ENCODE peak calls at places on chromosomes 16 and 17, in six cellular contexts. Y, X, L, V, R and M are unnamed samples. For H3K27me3 and H3K4me1, the result is how much of the 10 kb centered on the place peaks cover.

GRCh38 chr16:55555436-55555835 is 11.0 kb upstream of the CAPNS2 start:
- DNase-seq in X (no peak), L (no peak), V (no peak), R (no peak), Y (no peak), M (no peak)

GRCh38 chr16:48295493-48296281 is 48.3 kb upstream of the ABCC11 start:
- DNase-seq in R (no peak), Y (no peak), L (no peak), X (no peak), V (no peak), M (no peak)

GRCh38 chr16:17194190-17194780 is 276.5 kb downstream of the XYLT1 start:
- DNase-seq in L (peak), X (no peak), R (peak), Y (peak), V (peak), M (peak)

GRCh38 chr17:28372203-28372944 is 880 bp downstream of the SARM1 start:
- DNase-seq in L (peak), Y (no peak), X (no peak), R (no peak), V (no peak), M (no peak)

GRCh38 chr17:59423903-59424302 is 92.4 kb downstream of the YPEL2 start:
- DNase-seq in L (no peak), R (no peak), X (no peak), Y (no peak), V (no peak), M (no peak)

GRCh38 chr17:1997146-1997586 is 28.0 kb downstream of the RTN4RL1 start:
- DNase-seq in L (no peak), V (no peak), R (no peak), X (no peak), Y (no peak), M (no peak)

GRCh38 chr16:17162560-17162959 is 308.2 kb downstream of the XYLT1 start:
- DNase-seq in V (no peak), R (no peak), Y (no peak), X (no peak), L (no peak), M (no peak)

GRCh38 chr16:76668207-76668725 is 391.1 kb downstream of the CNTNAP4 start:
- DNase-seq in V (no peak), Y (no peak), R (no peak), L (no peak), X (no peak), M (no peak)

GRCh38 chr16:4200000-4200780 is 41.7 kb downstream of the SRL start:
- DNase-seq in V (peak), Y (peak), R (peak), L (peak), X (peak), M (peak)

GRCh38 chr17:60086822-60087591 is 8.3 kb upstream of the HEATR6 start:
- DNase-seq in L (peak), Y (no peak), V (peak), X (no peak), R (peak), M (no peak)

GRCh38 chr17:66850692-66851091 is 15.8 kb downstream of the CACNG5 start:
- DNase-seq in R (no peak), V (no peak), X (no peak), L (no peak), Y (no peak), M (no peak)

GRCh38 chr17:49946964-49947584 is 21.9 kb upstream of the DLX4 start:
- DNase-seq in R (no peak), L (no peak), X (no peak), Y (no peak), V (no peak), M (no peak)

GRCh38 chr17:57886020-57886419 is 36.2 kb upstream of the MRPS23 start:
- DNase-seq in R (no peak), V (no peak), X (no peak), L (no peak), Y (no peak), M (no peak)

GRCh38 chr17:72125742-72126141 is 4.9 kb downstream of the SOX9 start:
- DNase-seq in V (no peak), X (no peak), R (no peak), Y (no peak), L (peak), M (no peak)

GRCh38 chr17:2378905-2379304 is 22.0 kb downstream of the MNT start:
- DNase-seq in L (no peak), X (no peak), Y (no peak), V (no peak), R (no peak), M (no peak)

GRCh38 chr17:64443086-64443760 is 5.7 kb upstream of the MILR1 start:
- DNase-seq in X (no peak), L (no peak), Y (no peak), R (no peak), V (no peak), M (no peak)

GRCh38 chr17:40179923-40180659 is 2.8 kb downstream of the RAPGEFL1 start:
- DNase-seq in Y (no peak), L (peak), V (no peak), X (no peak), R (no peak), M (peak)

GRCh38 chr16:57807968-57808528 is 5.8 kb upstream of the KIFC3 start:
- DNase-seq in L (peak), R (peak), V (peak), X (peak), Y (peak), M (peak)

GRCh38 chr17:8209909-8210760 is at the start of gene AURKB:
- DNase-seq in Y (peak), V (peak), R (peak), L (peak), X (peak), M (peak)

GRCh38 chr16:84700518-84701277 is 898 bp downstream of the USP10 start:
- DNase-seq in R (no peak), X (no peak), Y (no peak), V (peak), L (no peak), M (peak)

GRCh38 chr16:81975637-81976036 is 35.6 kb downstream of the SDR42E1 start:
- DNase-seq in X (no peak), Y (no peak), L (no peak), R (no peak), V (no peak), M (no peak)

GRCh38 chr17:79940381-79941087 is 95.1 kb downstream of the TBC1D16 start:
- DNase-seq in R (no peak), Y (peak), X (no peak), L (no peak), V (no peak), M (no peak)

GRCh38 chr16:4615389-4616046 is 830 bp upstream of the UBALD1 start:
- DNase-seq in X (no peak), V (no peak), Y (peak), L (no peak), R (no peak), M (peak)

GRCh38 chr16:56315955-56316354 is 109.4 kb downstream of the AMFR start:
- DNase-seq in R (no peak), L (no peak), Y (no peak), V (no peak), X (no peak), M (no peak)

GRCh38 chr17:40107266-40107980 is 7.0 kb upstream of the NR1D1 start:
- DNase-seq in R (no peak), V (peak), L (peak), Y (peak), X (no peak), M (no peak)

GRCh38 chr17:7224110-7224509 is 4.4 kb downstream of the ACADVL start:
- DNase-seq in V (no peak), L (no peak), X (no peak), Y (no peak), R (no peak), M (no peak)

GRCh38 chr16:46496701-46497100 is 124.5 kb downstream of the SHCBP1 start:
- DNase-seq in L (no peak), X (no peak), V (no peak), Y (no peak), R (no peak), M (no peak)

GRCh38 chr16:85137323-85138072 is 25.2 kb upstream of the CIBAR2 start:
- DNase-seq in Y (peak), V (peak), R (peak), L (peak), X (peak), M (peak)

GRCh38 chr17:4908711-4909496 is 6.0 kb upstream of the CHRNE start:
- DNase-seq in V (peak), L (peak), X (peak), R (peak), Y (peak), M (peak)

GRCh38 chr17:42190491-42191180 is 3.7 kb downstream of the GHDC start:
- DNase-seq in V (no peak), L (no peak), R (no peak), X (no peak), Y (no peak), M (no peak)

GRCh38 chr17:27540300-27541105 is 84.3 kb downstream of the KSR1 start:
- DNase-seq in L (peak), V (peak), Y (peak), X (peak), R (peak), M (peak)

GRCh38 chr16:87570564-87570937 is 31.8 kb upstream of the JPH3 start:
- DNase-seq in V (no peak), R (no peak), L (no peak), Y (no peak), X (no peak), M (no peak)

DNA sequence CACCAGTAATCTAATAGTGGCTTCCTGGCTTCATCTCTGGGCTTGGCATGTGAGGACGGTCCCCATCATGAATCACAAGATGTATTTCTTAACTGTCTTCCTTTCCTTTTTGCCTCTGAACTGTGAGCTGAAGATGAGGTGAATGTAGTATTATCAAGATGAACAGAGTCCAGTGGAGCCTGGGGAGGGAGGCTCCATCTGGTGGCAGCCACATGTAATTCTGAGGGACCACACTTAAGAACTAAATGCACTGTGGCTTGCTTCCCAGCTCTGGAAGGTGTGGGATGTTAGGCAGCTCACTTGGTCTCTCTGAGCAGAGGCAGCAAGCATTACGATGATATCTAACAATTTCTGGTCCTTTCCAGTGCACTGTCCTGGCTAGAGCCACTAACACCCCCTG is 354.9 kb upstream of the ASIC2 start:
- DNase-seq in X (no peak), Y (no peak), V (no peak), R (no peak), L (peak), M (no peak)
- TF ChIP-seq CTCF in X (peak), Y (peak), V (peak), R (peak), L (peak), M (peak)

DNA sequence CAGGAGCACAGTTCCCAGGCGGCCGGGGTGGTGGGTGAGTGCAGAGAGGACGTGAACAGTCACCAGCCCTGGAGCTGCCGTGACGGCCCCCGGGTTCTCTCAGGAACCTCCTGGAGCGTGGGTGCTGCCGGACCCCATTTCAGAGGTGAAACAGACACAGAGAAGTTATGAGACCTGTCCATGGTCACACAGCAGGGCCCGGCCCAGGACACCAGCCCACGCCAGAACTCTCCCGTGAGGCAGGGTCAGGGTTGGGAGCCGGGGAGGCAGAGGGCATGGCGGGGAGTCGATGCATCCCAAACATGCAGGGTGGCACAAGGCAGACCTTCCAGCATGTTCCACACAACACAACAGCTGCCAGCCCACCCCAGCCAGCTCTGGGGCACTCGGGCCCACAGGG is 3.8 kb upstream of the PVALEF start:
- DNase-seq in V (no peak), L (no peak), R (no peak), X (no peak), Y (no peak), M (no peak)
- H3K27me3 ChIP-seq in V (under half), L (under half), R (under half), X (under half), Y (under half), M (under half)

GRCh38 chr16:69397821-69398521 is 12.2 kb upstream of the TERF2 start:
- DNase-seq in V (peak), L (peak), X (no peak), Y (peak), R (no peak), M (no peak)

GRCh38 chr16:69402448-69402847 is 16.6 kb upstream of the TERF2 start:
- DNase-seq in V (no peak), Y (no peak), X (no peak), R (no peak), L (no peak), M (no peak)

GRCh38 chr16:69395859-69396186 is 10.0 kb upstream of the TERF2 start:
- DNase-seq in X (no peak), R (no peak), Y (peak), V (no peak), L (no peak), M (no peak)

GRCh38 chr16:69396187-69397061 is 10.6 kb upstream of the TERF2 start:
- DNase-seq in Y (no peak), V (peak), R (peak), X (peak), L (peak), M (peak)

DNA sequence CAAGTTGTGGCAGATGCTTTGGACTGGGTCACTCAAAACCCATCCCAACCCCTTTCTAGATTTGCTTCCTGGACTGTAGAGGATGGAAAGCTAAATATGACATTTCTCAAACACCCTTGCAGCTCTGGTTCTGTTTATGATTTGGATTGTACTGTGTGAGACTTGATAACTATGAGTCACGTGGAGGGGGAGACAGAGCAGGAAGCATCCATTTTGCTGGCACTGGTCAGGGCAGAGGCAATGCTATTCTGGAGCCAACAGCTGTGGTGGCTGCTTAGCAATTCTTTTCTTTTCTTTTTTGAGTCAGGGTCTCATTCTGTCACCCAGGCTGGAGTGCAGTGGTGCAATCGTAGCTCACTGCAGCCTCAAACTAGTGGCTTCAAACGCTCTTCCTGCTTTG is 13.6 kb upstream of the TERF2 start:
- DNase-seq in X (no peak), R (no peak), Y (no peak), L (peak), V (no peak), M (no peak)
- H3K4me1 ChIP-seq in X (under half), R (under half), Y (under half), L (under half), V (half or more), M (under half)

GRCh38 chr16:70644763-70645597 is 1.4 kb upstream of the IL34 start:
- DNase-seq in V (no peak), R (no peak), Y (no peak), L (no peak), X (no peak), M (no peak)
- TF ChIP-seq CTCF in V (no peak), R (no peak), Y (no peak), L (no peak), X (no peak), M (no peak)